ENCODE peak calls at places on chromosomes 3 and 15, in seven cellular contexts. One of them, this sample, is unnamed.
A peak's percentile ranks its signal among the peaks of the same experiment; 100 is the strongest.

GRCh38 chr15:75904241-75904631 is 558 bp downstream of the FBXO22 start:
- DNase-seq in endothelial cell: peak; percentile 37
- DNase-seq in activated T-cell treated with anti-CD3 and anti-CD28 coated beads for 1 hour: no peak
- DNase-seq in GM06990: no peak
- DNase-seq in effector CD4-positive, alpha-beta T cell: peak; percentile 27
- DNase-seq in A172: peak; percentile 14
- DNase-seq in NCI-H1436: no peak
- DNase-seq in this sample: no peak

GRCh38 chr3:134197681-134198261 is 52.9 kb downstream of the RYK start:
- DNase-seq in A172: peak; percentile 74
- DNase-seq in effector CD4-positive, alpha-beta T cell: no peak
- DNase-seq in GM06990: peak; percentile 32
- DNase-seq in endothelial cell: peak; percentile 11
- DNase-seq in activated T-cell treated with anti-CD3 and anti-CD28 coated beads for 1 hour: no peak
- DNase-seq in NCI-H1436: peak; percentile 32
- DNase-seq in this sample: no peak

GRCh38 chr15:84749111-84749991 is 959 bp downstream of the ZNF592 start:
- DNase-seq in activated T-cell treated with anti-CD3 and anti-CD28 coated beads for 1 hour: peak; percentile 21
- DNase-seq in NCI-H1436: no peak
- DNase-seq in A172: peak; percentile 10
- DNase-seq in endothelial cell: peak; percentile 19
- DNase-seq in GM06990: peak; percentile 35
- DNase-seq in effector CD4-positive, alpha-beta T cell: peak; percentile 20
- DNase-seq in this sample: peak; percentile 27

GRCh38 chr3:58383476-58383875 is 50.2 kb downstream of the PDHB start:
- DNase-seq in GM06990: no peak
- DNase-seq in NCI-H1436: no peak
- DNase-seq in activated T-cell treated with anti-CD3 and anti-CD28 coated beads for 1 hour: no peak
- DNase-seq in endothelial cell: no peak
- DNase-seq in effector CD4-positive, alpha-beta T cell: no peak
- DNase-seq in A172: peak; percentile 26
- DNase-seq in this sample: no peak

GRCh38 chr3:72907131-72907697 is 19.4 kb downstream of the GXYLT2 start:
- DNase-seq in effector CD4-positive, alpha-beta T cell: no peak
- DNase-seq in GM06990: no peak
- DNase-seq in NCI-H1436: no peak
- DNase-seq in A172: no peak
- DNase-seq in activated T-cell treated with anti-CD3 and anti-CD28 coated beads for 1 hour: no peak
- DNase-seq in endothelial cell: no peak
- DNase-seq in this sample: no peak

GRCh38 chr3:98027084-98027445 is 8.1 kb downstream of the GABRR3 start:
- DNase-seq in endothelial cell: no peak
- DNase-seq in effector CD4-positive, alpha-beta T cell: no peak
- DNase-seq in activated T-cell treated with anti-CD3 and anti-CD28 coated beads for 1 hour: no peak
- DNase-seq in GM06990: no peak
- DNase-seq in A172: no peak
- DNase-seq in NCI-H1436: no peak
- DNase-seq in this sample: no peak

GRCh38 chr15:62344806-62345539 is 179.9 kb upstream of the C2CD4B start:
- DNase-seq in NCI-H1436: peak; percentile 2
- DNase-seq in A172: peak; percentile 26
- DNase-seq in endothelial cell: peak; percentile 30
- DNase-seq in effector CD4-positive, alpha-beta T cell: peak; percentile 22
- DNase-seq in GM06990: peak; percentile 19
- DNase-seq in activated T-cell treated with anti-CD3 and anti-CD28 coated beads for 1 hour: peak; percentile 35
- DNase-seq in this sample: peak; percentile 32

GRCh38 chr15:20642054-20642767 is 100.6 kb upstream of the GOLGA6L6 start:
- DNase-seq in activated T-cell treated with anti-CD3 and anti-CD28 coated beads for 1 hour: no peak
- DNase-seq in effector CD4-positive, alpha-beta T cell: no peak
- DNase-seq in NCI-H1436: no peak
- DNase-seq in A172: no peak
- DNase-seq in endothelial cell: no peak
- DNase-seq in GM06990: no peak
- DNase-seq in this sample: no peak

GRCh38 chr3:81393251-81393650 is 368.2 kb downstream of the GBE1 start:
- DNase-seq in NCI-H1436: no peak
- DNase-seq in activated T-cell treated with anti-CD3 and anti-CD28 coated beads for 1 hour: no peak
- DNase-seq in GM06990: no peak
- DNase-seq in A172: no peak
- DNase-seq in endothelial cell: no peak
- DNase-seq in effector CD4-positive, alpha-beta T cell: no peak
- DNase-seq in this sample: no peak

GRCh38 chr3:43071313-43071893 is 34.5 kb downstream of the POMGNT2 start:
- DNase-seq in A172: no peak
- DNase-seq in effector CD4-positive, alpha-beta T cell: peak; percentile 20
- DNase-seq in GM06990: no peak
- DNase-seq in endothelial cell: no peak
- DNase-seq in activated T-cell treated with anti-CD3 and anti-CD28 coated beads for 1 hour: no peak
- DNase-seq in NCI-H1436: no peak
- DNase-seq in this sample: no peak

GRCh38 chr3:181075098-181075497 is 85.6 kb upstream of the DNAJC19 start:
- DNase-seq in NCI-H1436: no peak
- DNase-seq in endothelial cell: no peak
- DNase-seq in effector CD4-positive, alpha-beta T cell: no peak
- DNase-seq in GM06990: no peak
- DNase-seq in A172: no peak
- DNase-seq in activated T-cell treated with anti-CD3 and anti-CD28 coated beads for 1 hour: no peak
- DNase-seq in this sample: no peak